ENCODE peak calls at places on chromosomes 3 and 15, in ten cellular contexts. One of them, this sample, is unnamed.

GRCh38 chr15:60760646-60761504 is 281.9 kb upstream of the ICE2 start:
- DNase-seq in NCI-H2029: no peak
- DNase-seq in NCI-H1417: no peak
- DNase-seq in H7: no peak
- DNase-seq in activated CD4-positive, alpha-beta T cell treated with anti-CD3 and anti-CD28 coated beads, Interleukin-2, amount 10 ng/mL, durations not matched to agents 7 days and 5 days: no peak
- DNase-seq in Kasumi-1: no peak
- DNase-seq in nephron progenitor cell: no peak
- DNase-seq in adipocyte: peak; percentile 61
- DNase-seq in mesenteric fat pad: no peak
- DNase-seq in central memory CD4-positive, alpha-beta T cell: no peak
- DNase-seq in this sample: peak; percentile 19

GRCh38 chr3:42063886-42064285 is 27.3 kb upstream of the TRAK1 start:
- DNase-seq in nephron progenitor cell: no peak
- DNase-seq in NCI-H1417: no peak
- DNase-seq in mesenteric fat pad: no peak
- DNase-seq in activated CD4-positive, alpha-beta T cell treated with anti-CD3 and anti-CD28 coated beads, Interleukin-2, amount 10 ng/mL, durations not matched to agents 7 days and 5 days: no peak
- DNase-seq in central memory CD4-positive, alpha-beta T cell: no peak
- DNase-seq in Kasumi-1: no peak
- DNase-seq in NCI-H2029: no peak
- DNase-seq in adipocyte: peak; percentile 77
- DNase-seq in H7: no peak
- DNase-seq in this sample: peak; percentile 97

GRCh38 chr3:122251428-122251827 is 68.0 kb downstream of the CASR start:
- DNase-seq in adipocyte: no peak
- DNase-seq in nephron progenitor cell: no peak
- DNase-seq in mesenteric fat pad: no peak
- DNase-seq in central memory CD4-positive, alpha-beta T cell: no peak
- DNase-seq in activated CD4-positive, alpha-beta T cell treated with anti-CD3 and anti-CD28 coated beads, Interleukin-2, amount 10 ng/mL, durations not matched to agents 7 days and 5 days: no peak
- DNase-seq in Kasumi-1: no peak
- DNase-seq in NCI-H2029: no peak
- DNase-seq in NCI-H1417: no peak
- DNase-seq in H7: no peak
- DNase-seq in this sample: no peak

GRCh38 chr3:86282106-86282787 is 708.7 kb downstream of the VGLL3 start:
- DNase-seq in adipocyte: no peak
- DNase-seq in nephron progenitor cell: no peak
- DNase-seq in NCI-H1417: no peak
- DNase-seq in activated CD4-positive, alpha-beta T cell treated with anti-CD3 and anti-CD28 coated beads, Interleukin-2, amount 10 ng/mL, durations not matched to agents 7 days and 5 days: no peak
- DNase-seq in central memory CD4-positive, alpha-beta T cell: no peak
- DNase-seq in mesenteric fat pad: peak; percentile 81
- DNase-seq in Kasumi-1: no peak
- DNase-seq in NCI-H2029: no peak
- DNase-seq in H7: no peak
- DNase-seq in this sample: no peak

GRCh38 chr15:76239786-76240185 is 71.5 kb downstream of the ETFA start:
- DNase-seq in nephron progenitor cell: no peak
- DNase-seq in activated CD4-positive, alpha-beta T cell treated with anti-CD3 and anti-CD28 coated beads, Interleukin-2, amount 10 ng/mL, durations not matched to agents 7 days and 5 days: no peak
- DNase-seq in NCI-H1417: peak; percentile 64
- DNase-seq in NCI-H2029: no peak
- DNase-seq in mesenteric fat pad: no peak
- DNase-seq in central memory CD4-positive, alpha-beta T cell: no peak
- DNase-seq in adipocyte: no peak
- DNase-seq in H7: no peak
- DNase-seq in Kasumi-1: no peak
- DNase-seq in this sample: no peak

GRCh38 chr3:66136597-66136996 is 84.2 kb upstream of the SLC25A26 start:
- DNase-seq in Kasumi-1: no peak
- DNase-seq in nephron progenitor cell: no peak
- DNase-seq in adipocyte: no peak
- DNase-seq in NCI-H2029: no peak
- DNase-seq in NCI-H1417: no peak
- DNase-seq in mesenteric fat pad: no peak
- DNase-seq in central memory CD4-positive, alpha-beta T cell: no peak
- DNase-seq in H7: peak; percentile 35
- DNase-seq in activated CD4-positive, alpha-beta T cell treated with anti-CD3 and anti-CD28 coated beads, Interleukin-2, amount 10 ng/mL, durations not matched to agents 7 days and 5 days: no peak
- DNase-seq in this sample: no peak

GRCh38 chr3:53169045-53169831 is 8.2 kb downstream of the PRKCD start:
- DNase-seq in nephron progenitor cell: peak; percentile 53
- DNase-seq in mesenteric fat pad: no peak
- DNase-seq in adipocyte: no peak
- DNase-seq in Kasumi-1: no peak
- DNase-seq in NCI-H2029: peak; percentile 32
- DNase-seq in NCI-H1417: no peak
- DNase-seq in central memory CD4-positive, alpha-beta T cell: no peak
- DNase-seq in activated CD4-positive, alpha-beta T cell treated with anti-CD3 and anti-CD28 coated beads, Interleukin-2, amount 10 ng/mL, durations not matched to agents 7 days and 5 days: peak; percentile 19
- DNase-seq in H7: peak; percentile 91
- DNase-seq in this sample: no peak

GRCh38 chr3:63993653-63994079 is 29.6 kb downstream of the PSMD6 start:
- DNase-seq in Kasumi-1: peak; percentile 82
- DNase-seq in mesenteric fat pad: no peak
- DNase-seq in central memory CD4-positive, alpha-beta T cell: peak; percentile 54
- DNase-seq in activated CD4-positive, alpha-beta T cell treated with anti-CD3 and anti-CD28 coated beads, Interleukin-2, amount 10 ng/mL, durations not matched to agents 7 days and 5 days: peak; percentile 60
- DNase-seq in NCI-H1417: peak; percentile 19
- DNase-seq in nephron progenitor cell: peak; percentile 64
- DNase-seq in NCI-H2029: peak; percentile 6
- DNase-seq in adipocyte: peak; percentile 94
- DNase-seq in H7: peak; percentile 80
- DNase-seq in this sample: peak; percentile 80

GRCh38 chr3:138389841-138390581 is 41.6 kb downstream of the MRAS start:
- DNase-seq in adipocyte: peak; percentile 84
- DNase-seq in NCI-H1417: no peak
- DNase-seq in central memory CD4-positive, alpha-beta T cell: no peak
- DNase-seq in Kasumi-1: no peak
- DNase-seq in activated CD4-positive, alpha-beta T cell treated with anti-CD3 and anti-CD28 coated beads, Interleukin-2, amount 10 ng/mL, durations not matched to agents 7 days and 5 days: no peak
- DNase-seq in mesenteric fat pad: peak; percentile 76
- DNase-seq in nephron progenitor cell: no peak
- DNase-seq in H7: no peak
- DNase-seq in NCI-H2029: no peak
- DNase-seq in this sample: peak; percentile 96

GRCh38 chr3:8954938-8955763 is 8.1 kb downstream of the RAD18 start:
- DNase-seq in H7: no peak
- DNase-seq in mesenteric fat pad: no peak
- DNase-seq in NCI-H1417: no peak
- DNase-seq in nephron progenitor cell: no peak
- DNase-seq in central memory CD4-positive, alpha-beta T cell: no peak
- DNase-seq in Kasumi-1: peak; percentile 24
- DNase-seq in activated CD4-positive, alpha-beta T cell treated with anti-CD3 and anti-CD28 coated beads, Interleukin-2, amount 10 ng/mL, durations not matched to agents 7 days and 5 days: no peak
- DNase-seq in adipocyte: peak; percentile 84
- DNase-seq in NCI-H2029: no peak
- DNase-seq in this sample: peak; percentile 62

GRCh38 chr3:171984883-171985282 is 54.5 kb upstream of the FNDC3B start:
- DNase-seq in NCI-H1417: no peak
- DNase-seq in adipocyte: peak; percentile 59
- DNase-seq in H7: no peak
- DNase-seq in nephron progenitor cell: no peak
- DNase-seq in activated CD4-positive, alpha-beta T cell treated with anti-CD3 and anti-CD28 coated beads, Interleukin-2, amount 10 ng/mL, durations not matched to agents 7 days and 5 days: no peak
- DNase-seq in NCI-H2029: no peak
- DNase-seq in central memory CD4-positive, alpha-beta T cell: no peak
- DNase-seq in Kasumi-1: peak; percentile 90
- DNase-seq in mesenteric fat pad: no peak
- DNase-seq in this sample: peak; percentile 47

GRCh38 chr3:81602781-81603180 is 158.7 kb downstream of the GBE1 start:
- DNase-seq in H7: no peak
- DNase-seq in NCI-H1417: no peak
- DNase-seq in adipocyte: peak; percentile 54
- DNase-seq in Kasumi-1: no peak
- DNase-seq in central memory CD4-positive, alpha-beta T cell: no peak
- DNase-seq in NCI-H2029: no peak
- DNase-seq in nephron progenitor cell: no peak
- DNase-seq in activated CD4-positive, alpha-beta T cell treated with anti-CD3 and anti-CD28 coated beads, Interleukin-2, amount 10 ng/mL, durations not matched to agents 7 days and 5 days: no peak
- DNase-seq in mesenteric fat pad: no peak
- DNase-seq in this sample: peak; percentile 26